ENCODE peak calls at places on chromosomes 2 and 18, in four cellular contexts. F, S, P and K are unnamed samples.

GRCh38 chr18:67302043-67302442 is 214.5 kb downstream of the DSEL start:
- DNase-seq in F (no peak), S (peak; percentile 39), P (no peak), K (peak; percentile 3)

GRCh38 chr18:45617284-45617683 is 2.0 kb downstream of the SLC14A2 start:
- DNase-seq in P (no peak), F (peak; percentile 62), S (peak; percentile 89), K (peak; percentile 72)

GRCh38 chr18:56647071-56647470 is 4.1 kb upstream of the WDR7 start:
- DNase-seq in F (no peak), S (no peak), P (no peak), K (no peak)

GRCh38 chr2:16037808-16038457 is 97.6 kb downstream of the MYCN start:
- DNase-seq in F (no peak), P (no peak), S (no peak), K (no peak)

GRCh38 chr2:191995285-191995684 is 148.4 kb upstream of the CAVIN2 start:
- DNase-seq in F (no peak), S (no peak), P (no peak), K (no peak)

GRCh38 chr2:172226244-172227061 is 123.8 kb upstream of the DLX2 start:
- DNase-seq in P (no peak), S (peak; percentile 56), F (no peak), K (no peak)

GRCh38 chr2:11738589-11739436 is 7.6 kb upstream of the LPIN1 start:
- DNase-seq in S (peak; percentile 37), F (peak; percentile 85), P (peak; percentile 28), K (peak; percentile 58)

GRCh38 chr2:241071677-241072111 is 30.4 kb downstream of the MTERF4 start:
- DNase-seq in S (no peak), F (no peak), P (no peak), K (no peak)

GRCh38 chr18:33720133-33720532 is 142.1 kb downstream of the ASXL3 start:
- DNase-seq in P (no peak), S (peak; percentile 24), F (no peak), K (peak; percentile 35)

GRCh38 chr2:192194866-192195547 is at the start of gene TMEFF2:
- DNase-seq in S (peak; percentile 6), P (peak; percentile 91), F (peak; percentile 45), K (peak; percentile 74)

GRCh38 chr2:127579231-127579630 is 43.7 kb downstream of the MYO7B start:
- DNase-seq in P (no peak), S (no peak), F (no peak), K (no peak)

GRCh38 chr2:136006658-136007057 is 21.2 kb upstream of the DARS1 start:
- DNase-seq in S (no peak), P (no peak), F (no peak), K (no peak)

GRCh38 chr2:144239306-144239705 is 280.6 kb downstream of the ZEB2 start:
- DNase-seq in P (no peak), S (no peak), F (no peak), K (no peak)

GRCh38 chr2:30159766-30160165 is 13.0 kb downstream of the YPEL5 start:
- DNase-seq in S (no peak), P (no peak), F (no peak), K (no peak)

GRCh38 chr2:195445639-195446038 is 211.4 kb upstream of the SLC39A10 start:
- DNase-seq in F (no peak), S (no peak), P (no peak), K (no peak)

GRCh38 chr2:180690611-180691010 is 289.8 kb upstream of the UBE2E3 start:
- DNase-seq in S (peak; percentile 69), P (no peak), F (no peak), K (peak; percentile 29)

GRCh38 chr2:218224206-218224605 is 7.2 kb downstream of the ARPC2 start:
- DNase-seq in F (no peak), S (peak; percentile 40), P (no peak), K (no peak)

GRCh38 chr2:6181525-6182270 is 489.5 kb downstream of the SOX11 start:
- DNase-seq in F (no peak), P (no peak), S (no peak), K (peak; percentile 88)

GRCh38 chr2:20621366-20622295 is 29.3 kb downstream of the HS1BP3 start:
- DNase-seq in S (no peak), P (no peak), F (no peak), K (no peak)